ENCODE peak calls at places on chromosomes 16 and 17, in eight cellular contexts. U is stomach, R is A549, W is sigmoid colon, I is ovary, T is H1, Q is transverse colon, D is suprapubic skin. C is an unnamed sample. For H3K4me1, the result is how much of the 10 kb centered on the place peaks cover.

GRCh38 chr17:19313746-19314651 is 48.5 kb downstream of the B9D1 start:
- DNase-seq in U (no peak), R (no peak), W (peak), I (no peak), T (no peak), Q (peak), D (no peak), C (no peak)

GRCh38 chr16:25109643-25110042 is 1.9 kb upstream of the LCMT1 start:
- DNase-seq in U (no peak), R (peak), W (peak), I (no peak), T (no peak), Q (peak), D (no peak), C (peak)

GRCh38 chr17:61009619-61010018 is 332.0 kb downstream of the BCAS3 start:
- DNase-seq in U (no peak), R (no peak), W (no peak), I (no peak), T (no peak), Q (no peak), D (no peak), C (no peak)

GRCh38 chr17:48429638-48430586 is at the start of gene SKAP1:
- DNase-seq in U (peak), R (no peak), W (no peak), I (no peak), T (no peak), Q (peak), D (no peak), C (no peak)

GRCh38 chr16:10182186-10182683 is at the start of gene GRIN2A:
- DNase-seq in U (no peak), R (no peak), W (no peak), I (peak), T (no peak), Q (no peak), D (no peak), C (no peak)

GRCh38 chr16:88977028-88977844 is at the start of gene CBFA2T3:
- DNase-seq in U (peak), R (no peak), W (peak), I (peak), T (no peak), Q (peak), D (no peak), C (peak)

GRCh38 chr17:56597495-56597990 is 4.0 kb downstream of the NOG start:
- DNase-seq in U (no peak), R (no peak), W (no peak), I (no peak), T (no peak), Q (no peak), D (no peak), C (no peak)

GRCh38 chr16:24810951-24811843 is 34.6 kb upstream of the SLC5A11 start:
- DNase-seq in U (no peak), R (no peak), W (no peak), I (no peak), T (no peak), Q (no peak), D (no peak), C (no peak)

GRCh38 chr17:40284085-40284713 is 3.5 kb upstream of the CDC6 start:
- DNase-seq in U (no peak), R (peak), W (no peak), I (no peak), T (no peak), Q (peak), D (no peak), C (no peak)

DNA sequence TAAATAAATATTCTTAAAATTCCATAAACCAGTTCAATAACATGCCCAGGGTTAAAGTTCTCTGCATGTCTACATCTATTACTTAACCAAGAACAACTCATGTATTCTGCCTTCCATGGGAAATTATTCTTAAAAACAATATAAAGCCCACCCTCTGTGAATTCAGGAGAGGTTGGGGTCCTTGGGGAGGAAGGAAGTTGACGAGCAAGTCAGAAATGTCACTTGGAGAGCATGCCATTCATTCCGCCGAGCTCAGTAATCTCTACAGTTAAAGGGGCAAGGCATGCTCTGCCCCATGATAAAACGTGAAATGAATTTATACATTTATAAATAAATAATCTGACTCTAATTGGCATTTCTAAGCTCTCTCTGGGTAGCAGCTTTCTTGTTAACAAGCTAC is 405.1 kb downstream of the TOX3 start:
- DNase-seq in U (no peak), R (no peak), W (no peak), I (no peak), T (peak), Q (no peak), D (no peak), C (no peak)
- TF ChIP-seq EP300 in U (no peak), R (no peak), W (no peak), I (no peak), T (no peak), Q (no peak), D (no peak), C (no peak)

GRCh38 chr16:3791701-3792100 is 74.4 kb upstream of the TRAP1 start:
- DNase-seq in U (no peak), R (no peak), W (no peak), I (no peak), T (no peak), Q (no peak), D (peak), C (no peak)

GRCh38 chr16:3789375-3790067 is 72.2 kb upstream of the TRAP1 start:
- DNase-seq in U (no peak), R (no peak), W (no peak), I (no peak), T (no peak), Q (no peak), D (no peak), C (no peak)

GRCh38 chr16:3797473-3797872 is 80.1 kb upstream of the TRAP1 start:
- DNase-seq in U (no peak), R (no peak), W (no peak), I (no peak), T (no peak), Q (no peak), D (no peak), C (no peak)

GRCh38 chr16:3792472-3793012 is 75.2 kb upstream of the TRAP1 start:
- DNase-seq in U (no peak), R (no peak), W (no peak), I (no peak), T (no peak), Q (no peak), D (peak), C (no peak)

DNA sequence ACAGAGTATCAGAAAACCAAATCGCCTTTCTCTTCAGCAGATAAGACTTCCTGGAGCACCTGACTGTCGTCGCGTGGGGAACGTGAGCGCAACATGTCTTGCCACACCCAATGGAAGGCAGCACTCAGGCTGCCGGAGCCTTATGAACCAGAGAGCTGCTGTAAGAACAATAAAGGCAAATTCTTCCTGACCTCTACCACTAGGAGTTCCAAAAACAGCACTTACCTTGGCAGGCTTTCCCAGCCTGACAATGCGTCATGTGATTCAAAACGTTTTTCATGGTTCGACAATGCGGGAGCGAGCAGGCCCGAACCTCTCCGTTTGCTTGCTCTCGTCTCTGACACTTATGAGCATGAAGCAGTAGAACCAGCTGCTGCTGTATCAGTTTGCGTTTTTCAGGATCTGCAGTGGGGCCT is 75.8 kb upstream of the TRAP1 start:
- DNase-seq in U (no peak), R (no peak), W (peak), I (peak), T (no peak), Q (no peak), D (peak), C (peak)
- H3K4me1 ChIP-seq in U (half or more), R (under half), W (under half), I (under half), T (under half), Q (under half), D (under half), C (under half)

GRCh38 chr16:68288252-68288650 is 22.5 kb downstream of the SLC7A6OS start:
- DNase-seq in U (no peak), R (no peak), W (no peak), I (no peak), T (no peak), Q (no peak), D (no peak), C (no peak)
- H3K27ac ChIP-seq in U (peak), R (no peak), W (peak), I (no peak), T (no peak), Q (peak), D (peak), C (peak)

GRCh38 chr17:1951920-1952319 is 73.2 kb downstream of the RTN4RL1 start:
- DNase-seq in U (no peak), R (no peak), W (no peak), I (no peak), T (no peak), Q (no peak), D (no peak), C (no peak)
- TF ChIP-seq EP300 in U (no peak), R (no peak), W (no peak), I (no peak), T (no peak), Q (no peak), D (no peak), C (no peak)